ENCODE peak calls at places on chromosomes 4 and X, in seven cellular contexts. N, G, A, T, X, Y and S are unnamed samples.

GRCh38 chr4:183499389-183499788 is 5.5 kb upstream of the ING2 start:
- DNase-seq in N (no peak), G (no peak), A (no peak), T (no peak), X (no peak), Y (peak; percentile 73), S (no peak)

GRCh38 chr4:176448761-176449160 is 129.0 kb downstream of the SPCS3 start:
- DNase-seq in N (no peak), G (no peak), A (no peak), T (no peak), X (no peak), Y (no peak), S (no peak)

GRCh38 chr4:150327262-150327780 is 249.1 kb downstream of the DCLK2 start:
- DNase-seq in N (no peak), G (no peak), A (no peak), T (no peak), X (no peak), Y (no peak), S (no peak)

GRCh38 chrX:146967296-146967695 is 152.8 kb upstream of the CXorf51A start:
- DNase-seq in N (no peak), G (no peak), A (no peak), T (no peak), X (no peak), Y (no peak), S (no peak)

GRCh38 chrX:13732246-13733067 is 2.0 kb downstream of the TRAPPC2 start:
- DNase-seq in N (no peak), G (no peak), A (no peak), T (no peak), X (no peak), Y (no peak), S (no peak)

GRCh38 chrX:118655561-118656246 is 71.7 kb upstream of the IL13RA1 start:
- DNase-seq in N (no peak), G (no peak), A (no peak), T (no peak), X (no peak), Y (no peak), S (no peak)

GRCh38 chr4:40262861-40263260 is 66.0 kb downstream of the RHOH start:
- DNase-seq in N (no peak), G (no peak), A (no peak), T (no peak), X (no peak), Y (no peak), S (no peak)

GRCh38 chrX:41481264-41482109 is 34.3 kb downstream of the NYX start:
- DNase-seq in N (no peak), G (no peak), A (no peak), T (peak; percentile 66), X (no peak), Y (peak; percentile 2), S (no peak)

GRCh38 chrX:150049647-150050046 is 111.4 kb upstream of the EOLA2 start:
- DNase-seq in N (no peak), G (no peak), A (no peak), T (no peak), X (no peak), Y (peak; percentile 44), S (no peak)

GRCh38 chr4:54585321-54586000 is 72.3 kb upstream of the KIT start:
- DNase-seq in N (no peak), G (no peak), A (no peak), T (peak; percentile 28), X (no peak), Y (no peak), S (no peak)

GRCh38 chr4:13548059-13548983 is 4.0 kb upstream of the NKX3-2 start:
- DNase-seq in N (peak; percentile 69), G (peak; percentile 54), A (no peak), T (no peak), X (no peak), Y (no peak), S (no peak)

GRCh38 chrX:110021180-110022022 is 18.5 kb downstream of the TMEM164 start:
- DNase-seq in N (no peak), G (no peak), A (no peak), T (no peak), X (no peak), Y (peak; percentile 64), S (no peak)

GRCh38 chr4:91256751-91257150 is 1047.0 kb upstream of the GRID2 start:
- DNase-seq in N (no peak), G (no peak), A (no peak), T (no peak), X (no peak), Y (no peak), S (no peak)

GRCh38 chrX:131802836-131803626 is 220.1 kb upstream of the STK26 start:
- DNase-seq in N (peak; percentile 89), G (no peak), A (no peak), T (peak; percentile 38), X (peak; percentile 51), Y (peak; percentile 1), S (peak; percentile 84)

GRCh38 chr4:133147922-133148689 is 988 bp upstream of the PCDH10 start:
- DNase-seq in N (peak; percentile 69), G (peak; percentile 66), A (no peak), T (no peak), X (peak; percentile 59), Y (peak; percentile 79), S (no peak)

GRCh38 chrX:54413753-54414152 is 26.5 kb upstream of the TSR2 start:
- DNase-seq in N (no peak), G (no peak), A (peak; percentile 34), T (no peak), X (no peak), Y (no peak), S (no peak)

GRCh38 chr4:26384380-26385057 is 63.7 kb downstream of the RBPJ start:
- DNase-seq in N (no peak), G (no peak), A (no peak), T (no peak), X (no peak), Y (no peak), S (no peak)

GRCh38 chrX:47283015-47283771 is 50.4 kb downstream of the USP11 start:
- DNase-seq in N (no peak), G (no peak), A (no peak), T (no peak), X (no peak), Y (no peak), S (no peak)

GRCh38 chrX:14095702-14096101 is 66.0 kb upstream of the GEMIN8 start:
- DNase-seq in N (no peak), G (no peak), A (peak; percentile 0), T (peak; percentile 28), X (peak; percentile 48), Y (peak; percentile 47), S (peak; percentile 9)

GRCh38 chr4:143358923-143359694 is 22.4 kb downstream of the GAB1 start:
- DNase-seq in N (peak; percentile 84), G (no peak), A (no peak), T (no peak), X (no peak), Y (peak; percentile 96), S (peak; percentile 78)

GRCh38 chr4:176034498-176034897 is 31.1 kb upstream of the WDR17 start:
- DNase-seq in N (no peak), G (no peak), A (no peak), T (no peak), X (no peak), Y (peak; percentile 14), S (no peak)

GRCh38 chrX:19624754-19625153 is 109.4 kb upstream of the MAP3K15 start:
- DNase-seq in N (no peak), G (no peak), A (no peak), T (no peak), X (no peak), Y (no peak), S (no peak)

GRCh38 chr4:83731609-83732008 is 195.7 kb downstream of the GPAT3 start:
- DNase-seq in N (no peak), G (no peak), A (no peak), T (no peak), X (no peak), Y (no peak), S (no peak)

GRCh38 chrX:119501511-119502148 is 33.4 kb downstream of the SLC25A5 start:
- DNase-seq in N (no peak), G (no peak), A (no peak), T (no peak), X (no peak), Y (no peak), S (no peak)

GRCh38 chr4:73735231-73735630 is 5.1 kb upstream of the CXCL8 start:
- DNase-seq in N (no peak), G (no peak), A (no peak), T (no peak), X (no peak), Y (peak; percentile 90), S (no peak)

GRCh38 chr4:1008840-1009646 is 2.4 kb upstream of the FGFRL1 start:
- DNase-seq in N (peak; percentile 93), G (peak; percentile 90), A (no peak), T (no peak), X (no peak), Y (peak; percentile 25), S (peak; percentile 53)

GRCh38 chr4:185735887-185736286 is 76.1 kb downstream of the SORBS2 start:
- DNase-seq in N (no peak), G (no peak), A (no peak), T (no peak), X (no peak), Y (no peak), S (no peak)

GRCh38 chr4:75495489-75495888 is 18.7 kb downstream of the RCHY1 start:
- DNase-seq in N (no peak), G (no peak), A (no peak), T (no peak), X (no peak), Y (no peak), S (no peak)

GRCh38 chr4:75484195-75484594 is 30.0 kb downstream of the RCHY1 start:
- DNase-seq in N (no peak), G (no peak), A (no peak), T (no peak), X (no peak), Y (no peak), S (no peak)

GRCh38 chr4:75494563-75494962 is 19.6 kb downstream of the RCHY1 start:
- DNase-seq in N (no peak), G (no peak), A (no peak), T (no peak), X (no peak), Y (no peak), S (no peak)

GRCh38 chr4:75490155-75490554 is 24.0 kb downstream of the RCHY1 start:
- DNase-seq in N (no peak), G (no peak), A (no peak), T (no peak), X (no peak), Y (peak; percentile 23), S (no peak)
- TF ChIP-seq CTCF in N (no peak), G (no peak), A (no peak), T (peak; percentile 44), X (no peak), Y (no peak), S (peak; percentile 15)

GRCh38 chr4:129240816-129241215 is 144.9 kb downstream of the C4orf33 start:
- DNase-seq in N (no peak), G (no peak), A (no peak), T (no peak), X (no peak), Y (no peak), S (no peak)
- TF ChIP-seq POLR2AphosphoS5 in N (no peak), G (no peak), A (no peak), T (no peak), X (no peak), Y (no peak), S (no peak)

GRCh38 chr4:152785639-152786517 is 6.1 kb downstream of the ARFIP1 start:
- DNase-seq in N (no peak), G (no peak), A (no peak), T (no peak), X (no peak), Y (no peak), S (no peak)
- H3K27ac ChIP-seq in N (peak overlapping the region; percentile 20), G (no peak overlapping the region), A (no peak overlapping the region), T (no peak overlapping the region), X (no peak overlapping the region), Y (no peak overlapping the region), S (peak overlapping the region; percentile 36)

GRCh38 chrX:8323356-8323755 is 141.3 kb upstream of the VCX3B start:
- DNase-seq in N (no peak), G (no peak), A (no peak), T (no peak), X (peak; percentile 43), Y (no peak), S (no peak)
- TF ChIP-seq CTCF in N (no peak), G (no peak), A (peak; percentile 43), T (no peak), X (peak; percentile 59), Y (no peak), S (no peak)